ENCODE peak calls at places on chromosome 11, in six cellular contexts. One of them, this sample, is unnamed. For H3K9me3 and H3K4me1, the result is how much of the 10 kb centered on the place peaks cover.

GRCh38 chr11:80987161-80987560 is 1546.3 kb upstream of the TENM4 start:
- DNase-seq in tibial nerve: no peak
- DNase-seq in ovary: no peak
- DNase-seq in thoracic aorta: no peak
- DNase-seq in CD4-positive, alpha-beta memory T cell: no peak
- DNase-seq in spleen: no peak
- DNase-seq in this sample: no peak

GRCh38 chr11:93585758-93586157 is 42.6 kb upstream of the SMCO4 start:
- DNase-seq in tibial nerve: no peak
- DNase-seq in ovary: no peak
- DNase-seq in thoracic aorta: no peak
- DNase-seq in CD4-positive, alpha-beta memory T cell: no peak
- DNase-seq in spleen: no peak
- DNase-seq in this sample: peak

GRCh38 chr11:102287963-102288744 is 29.1 kb upstream of the BIRC3 start:
- DNase-seq in tibial nerve: peak
- DNase-seq in ovary: no peak
- DNase-seq in thoracic aorta: no peak
- DNase-seq in CD4-positive, alpha-beta memory T cell: peak
- DNase-seq in spleen: no peak
- DNase-seq in this sample: peak

GRCh38 chr11:131644204-131644603 is 273.8 kb downstream of the NTM start:
- DNase-seq in tibial nerve: no peak
- DNase-seq in ovary: no peak
- DNase-seq in thoracic aorta: no peak
- DNase-seq in CD4-positive, alpha-beta memory T cell: no peak
- DNase-seq in spleen: no peak
- DNase-seq in this sample: no peak

GRCh38 chr11:60261014-60261413 is 18.1 kb upstream of the MS4A4E start:
- DNase-seq in tibial nerve: no peak
- DNase-seq in ovary: no peak
- DNase-seq in thoracic aorta: no peak
- DNase-seq in CD4-positive, alpha-beta memory T cell: no peak
- DNase-seq in spleen: no peak
- DNase-seq in this sample: no peak

GRCh38 chr11:131246589-131247164 is 123.7 kb upstream of the NTM start:
- DNase-seq in tibial nerve: peak
- DNase-seq in ovary: no peak
- DNase-seq in thoracic aorta: no peak
- DNase-seq in CD4-positive, alpha-beta memory T cell: no peak
- DNase-seq in spleen: no peak
- DNase-seq in this sample: no peak

GRCh38 chr11:76810151-76810853 is 27.1 kb downstream of the TSKU start:
- DNase-seq in tibial nerve: peak
- DNase-seq in ovary: peak
- DNase-seq in thoracic aorta: no peak
- DNase-seq in CD4-positive, alpha-beta memory T cell: no peak
- DNase-seq in spleen: peak
- DNase-seq in this sample: peak

GRCh38 chr11:78784321-78785061 is 209.8 kb upstream of the NARS2 start:
- DNase-seq in tibial nerve: no peak
- DNase-seq in ovary: no peak
- DNase-seq in thoracic aorta: no peak
- DNase-seq in CD4-positive, alpha-beta memory T cell: no peak
- DNase-seq in spleen: no peak
- DNase-seq in this sample: peak

GRCh38 chr11:115659061-115659963 is 155.1 kb upstream of the CADM1 start:
- DNase-seq in tibial nerve: no peak
- DNase-seq in ovary: peak
- DNase-seq in thoracic aorta: no peak
- DNase-seq in CD4-positive, alpha-beta memory T cell: no peak
- DNase-seq in spleen: no peak
- DNase-seq in this sample: peak

GRCh38 chr11:5242933-5243844 is 6.5 kb downstream of the HBG1 start:
- DNase-seq in tibial nerve: no peak
- DNase-seq in ovary: no peak
- DNase-seq in thoracic aorta: no peak
- DNase-seq in CD4-positive, alpha-beta memory T cell: no peak
- DNase-seq in spleen: no peak
- DNase-seq in this sample: peak

GRCh38 chr11:57542582-57542981 is 5.2 kb downstream of the SMTNL1 start:
- DNase-seq in tibial nerve: no peak
- DNase-seq in ovary: no peak
- DNase-seq in thoracic aorta: no peak
- DNase-seq in CD4-positive, alpha-beta memory T cell: no peak
- DNase-seq in spleen: no peak
- DNase-seq in this sample: no peak

GRCh38 chr11:115408036-115408911 is 95.9 kb downstream of the CADM1 start:
- DNase-seq in tibial nerve: no peak
- DNase-seq in ovary: peak
- DNase-seq in thoracic aorta: no peak
- DNase-seq in CD4-positive, alpha-beta memory T cell: no peak
- DNase-seq in spleen: no peak
- DNase-seq in this sample: no peak

GRCh38 chr11:112344040-112344413 is 83.4 kb upstream of the PLET1 start:
- DNase-seq in tibial nerve: no peak
- DNase-seq in ovary: no peak
- DNase-seq in thoracic aorta: no peak
- DNase-seq in CD4-positive, alpha-beta memory T cell: no peak
- DNase-seq in spleen: no peak
- DNase-seq in this sample: no peak

GRCh38 chr11:113248702-113249490 is 65.5 kb upstream of the TTC12 start:
- DNase-seq in tibial nerve: no peak
- DNase-seq in ovary: no peak
- DNase-seq in thoracic aorta: no peak
- DNase-seq in CD4-positive, alpha-beta memory T cell: no peak
- DNase-seq in spleen: no peak
- DNase-seq in this sample: no peak

GRCh38 chr11:3189193-3189843 is 24.2 kb upstream of the OSBPL5 start:
- DNase-seq in tibial nerve: no peak
- DNase-seq in ovary: no peak
- DNase-seq in thoracic aorta: no peak
- DNase-seq in CD4-positive, alpha-beta memory T cell: no peak
- DNase-seq in spleen: no peak
- DNase-seq in this sample: no peak

GRCh38 chr11:13955971-13956421 is 6.5 kb upstream of the SPON1 start:
- DNase-seq in tibial nerve: peak
- DNase-seq in ovary: peak
- DNase-seq in thoracic aorta: no peak
- DNase-seq in CD4-positive, alpha-beta memory T cell: peak
- DNase-seq in spleen: no peak
- DNase-seq in this sample: peak

GRCh38 chr11:92890836-92891235 is 78.6 kb upstream of the MTNR1B start:
- DNase-seq in tibial nerve: no peak
- DNase-seq in ovary: no peak
- DNase-seq in thoracic aorta: no peak
- DNase-seq in CD4-positive, alpha-beta memory T cell: no peak
- DNase-seq in spleen: no peak
- DNase-seq in this sample: no peak

GRCh38 chr11:1992111-1992510 is 5.5 kb downstream of the H19 start:
- DNase-seq in tibial nerve: no peak
- DNase-seq in ovary: peak
- DNase-seq in thoracic aorta: no peak
- DNase-seq in CD4-positive, alpha-beta memory T cell: no peak
- DNase-seq in spleen: peak
- DNase-seq in this sample: no peak

GRCh38 chr11:11513438-11513837 is 108.4 kb downstream of the GALNT18 start:
- DNase-seq in tibial nerve: no peak
- DNase-seq in ovary: no peak
- DNase-seq in thoracic aorta: no peak
- DNase-seq in CD4-positive, alpha-beta memory T cell: no peak
- DNase-seq in spleen: no peak
- DNase-seq in this sample: peak

GRCh38 chr11:124043420-124043819 is 2.3 kb upstream of the OR10G7 start:
- DNase-seq in tibial nerve: no peak
- DNase-seq in ovary: no peak
- DNase-seq in thoracic aorta: no peak
- DNase-seq in CD4-positive, alpha-beta memory T cell: no peak
- DNase-seq in spleen: no peak
- DNase-seq in this sample: no peak

GRCh38 chr11:22041039-22041438 is 151.8 kb upstream of the ANO5 start:
- DNase-seq in tibial nerve: no peak
- DNase-seq in ovary: no peak
- DNase-seq in thoracic aorta: no peak
- DNase-seq in CD4-positive, alpha-beta memory T cell: no peak
- DNase-seq in spleen: no peak
- DNase-seq in this sample: no peak

GRCh38 chr11:79461144-79461543 is 20.3 kb upstream of the TENM4 start:
- DNase-seq in tibial nerve: peak
- DNase-seq in ovary: no peak
- DNase-seq in thoracic aorta: no peak
- DNase-seq in CD4-positive, alpha-beta memory T cell: no peak
- DNase-seq in spleen: no peak
- DNase-seq in this sample: peak

GRCh38 chr11:113345978-113346377 is 31.6 kb downstream of the TTC12 start:
- DNase-seq in tibial nerve: no peak
- DNase-seq in ovary: no peak
- DNase-seq in thoracic aorta: no peak
- DNase-seq in CD4-positive, alpha-beta memory T cell: no peak
- DNase-seq in spleen: no peak
- DNase-seq in this sample: no peak

GRCh38 chr11:29780756-29781155 is 236.1 kb downstream of the KCNA4 start:
- DNase-seq in tibial nerve: no peak
- DNase-seq in ovary: no peak
- DNase-seq in thoracic aorta: no peak
- DNase-seq in CD4-positive, alpha-beta memory T cell: no peak
- DNase-seq in spleen: no peak
- DNase-seq in this sample: no peak

GRCh38 chr11:2483426-2483825 is 38.6 kb downstream of the KCNQ1 start:
- DNase-seq in tibial nerve: no peak
- DNase-seq in ovary: no peak
- DNase-seq in thoracic aorta: no peak
- DNase-seq in CD4-positive, alpha-beta memory T cell: no peak
- DNase-seq in spleen: no peak
- DNase-seq in this sample: no peak

GRCh38 chr11:17719028-17719939 is at the start of gene MYOD1:
- DNase-seq in tibial nerve: no peak
- DNase-seq in ovary: no peak
- DNase-seq in thoracic aorta: no peak
- DNase-seq in CD4-positive, alpha-beta memory T cell: no peak
- DNase-seq in spleen: no peak
- DNase-seq in this sample: no peak

GRCh38 chr11:613369-613968 is 2.3 kb downstream of the IRF7 start:
- DNase-seq in tibial nerve: peak
- DNase-seq in ovary: peak
- DNase-seq in thoracic aorta: peak
- DNase-seq in CD4-positive, alpha-beta memory T cell: peak
- DNase-seq in spleen: peak
- DNase-seq in this sample: peak

GRCh38 chr11:73292481-73292880 is 15.6 kb upstream of the ARHGEF17 start:
- DNase-seq in tibial nerve: no peak
- DNase-seq in ovary: no peak
- DNase-seq in thoracic aorta: no peak
- DNase-seq in CD4-positive, alpha-beta memory T cell: no peak
- DNase-seq in spleen: peak
- DNase-seq in this sample: no peak

GRCh38 chr11:47412152-47412746 is 3.9 kb downstream of the SLC39A13 start:
- DNase-seq in tibial nerve: no peak
- DNase-seq in ovary: peak
- DNase-seq in thoracic aorta: no peak
- DNase-seq in CD4-positive, alpha-beta memory T cell: peak
- DNase-seq in spleen: peak
- DNase-seq in this sample: peak

GRCh38 chr11:109184376-109184775 is 237.6 kb upstream of the C11orf87 start:
- DNase-seq in tibial nerve: no peak
- DNase-seq in ovary: no peak
- DNase-seq in thoracic aorta: no peak
- DNase-seq in CD4-positive, alpha-beta memory T cell: no peak
- DNase-seq in spleen: no peak
- DNase-seq in this sample: no peak

DNA sequence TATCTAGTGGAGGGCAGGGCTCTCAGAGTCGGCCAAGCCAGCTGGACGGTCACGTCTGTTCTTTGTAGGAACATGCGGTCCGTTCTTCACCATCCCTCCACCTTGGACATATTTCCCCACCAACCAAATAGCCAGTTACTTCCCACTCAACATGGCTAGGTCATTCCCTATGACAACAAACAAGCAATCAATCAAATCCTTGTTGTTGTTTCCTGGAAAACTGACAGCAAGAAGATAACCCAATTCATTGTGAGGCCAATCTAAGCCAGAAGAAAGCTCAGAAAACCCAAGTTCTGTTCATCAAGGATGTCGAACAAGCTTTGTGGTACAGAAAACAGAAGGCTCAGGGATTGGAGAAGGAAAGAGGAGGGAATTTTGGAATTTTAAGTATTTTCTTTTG is 10.9 kb downstream of the PLAAT5 start:
- DNase-seq in tibial nerve: no peak
- DNase-seq in ovary: no peak
- DNase-seq in thoracic aorta: no peak
- DNase-seq in CD4-positive, alpha-beta memory T cell: no peak
- DNase-seq in spleen: no peak
- DNase-seq in this sample: no peak
- H3K9me3 ChIP-seq in tibial nerve: under half
- H3K9me3 ChIP-seq in ovary: under half
- H3K9me3 ChIP-seq in thoracic aorta: under half
- H3K9me3 ChIP-seq in CD4-positive, alpha-beta memory T cell: under half
- H3K9me3 ChIP-seq in spleen: under half
- H3K9me3 ChIP-seq in this sample: under half

GRCh38 chr11:61800331-61801281 is 7.9 kb downstream of the FEN1 start:
- DNase-seq in tibial nerve: no peak
- DNase-seq in ovary: no peak
- DNase-seq in thoracic aorta: no peak
- DNase-seq in CD4-positive, alpha-beta memory T cell: no peak
- DNase-seq in spleen: no peak
- DNase-seq in this sample: no peak
- H3K4me3 ChIP-seq in tibial nerve: no peak
- H3K4me3 ChIP-seq in ovary: no peak
- H3K4me3 ChIP-seq in thoracic aorta: no peak
- H3K4me3 ChIP-seq in CD4-positive, alpha-beta memory T cell: no peak
- H3K4me3 ChIP-seq in spleen: no peak
- H3K4me3 ChIP-seq in this sample: no peak

DNA sequence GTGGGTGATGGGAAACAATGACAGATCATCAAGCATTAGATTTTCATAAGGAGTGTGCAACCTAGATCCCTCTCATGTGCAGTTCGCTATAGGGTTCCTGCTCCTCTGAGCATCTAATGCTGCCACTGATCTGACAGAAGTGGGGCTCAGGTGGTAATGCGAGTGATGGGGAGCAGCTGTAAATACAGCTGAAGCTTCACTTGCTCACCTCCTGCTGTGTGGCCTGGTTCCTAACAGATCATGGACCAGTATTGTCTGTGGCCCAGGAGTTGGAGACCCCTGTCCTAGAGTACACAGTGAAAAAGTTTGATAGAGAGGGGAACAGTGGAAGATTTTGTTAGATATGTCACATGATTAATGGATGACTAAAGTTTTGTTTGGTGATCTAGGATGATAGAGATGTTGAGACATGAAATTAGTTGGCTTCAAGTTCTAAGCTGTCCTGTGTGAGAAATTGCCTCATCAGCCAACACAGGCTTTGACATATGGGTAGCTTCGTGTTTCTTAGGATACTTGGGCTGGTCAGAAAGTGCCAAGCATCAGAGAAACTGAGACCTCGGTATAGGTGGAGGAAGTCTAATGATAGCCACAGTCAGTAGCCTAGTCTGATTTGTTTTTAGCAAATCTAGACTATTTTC is 47.4 kb downstream of the ARHGEF12 start:
- DNase-seq in tibial nerve: no peak
- DNase-seq in ovary: no peak
- DNase-seq in thoracic aorta: no peak
- DNase-seq in CD4-positive, alpha-beta memory T cell: no peak
- DNase-seq in spleen: no peak
- DNase-seq in this sample: no peak
- H3K4me1 ChIP-seq in tibial nerve: under half
- H3K4me1 ChIP-seq in ovary: under half
- H3K4me1 ChIP-seq in thoracic aorta: half or more
- H3K4me1 ChIP-seq in CD4-positive, alpha-beta memory T cell: under half
- H3K4me1 ChIP-seq in spleen: under half
- H3K4me1 ChIP-seq in this sample: under half

GRCh38 chr11:134738581-134738980 is 326.5 kb upstream of the B3GAT1 start:
- DNase-seq in tibial nerve: no peak
- DNase-seq in ovary: no peak
- DNase-seq in thoracic aorta: no peak
- DNase-seq in CD4-positive, alpha-beta memory T cell: no peak
- DNase-seq in spleen: peak
- DNase-seq in this sample: no peak
- H3K9me3 ChIP-seq in tibial nerve: under half
- H3K9me3 ChIP-seq in ovary: under half
- H3K9me3 ChIP-seq in thoracic aorta: under half
- H3K9me3 ChIP-seq in CD4-positive, alpha-beta memory T cell: under half
- H3K9me3 ChIP-seq in spleen: under half
- H3K9me3 ChIP-seq in this sample: under half

This sample was measured in adipocyte.